ENCODE peak calls at places on chromosomes 6 and 20, in four cellular contexts. W is IMR-90, B is K562, Y is GM12878. Z is an unnamed sample.
A peak's percentile ranks its signal among the peaks of the same experiment; 100 is the strongest.

GRCh38 chr20:19986419-19986818 is 30.7 kb upstream of the NAA20 start:
- DNase-seq in W (peak; percentile 85), B (no peak), Y (no peak), Z (no peak)

GRCh38 chr6:43838276-43839036 is 68.4 kb downstream of the VEGFA start:
- DNase-seq in Y (no peak), B (peak; percentile 81), W (peak; percentile 81), Z (peak; percentile 31)

GRCh38 chr6:112037783-112038216 is 16.1 kb upstream of the CCN6 start:
- DNase-seq in W (peak; percentile 90), Y (no peak), B (no peak), Z (peak; percentile 91)

GRCh38 chr6:14458669-14459266 is 341.2 kb downstream of the CD83 start:
- DNase-seq in B (peak; percentile 49), Y (no peak), W (peak; percentile 97), Z (no peak)

GRCh38 chr20:17171750-17172149 is 55.1 kb upstream of the PCSK2 start:
- DNase-seq in W (no peak), Y (no peak), B (no peak), Z (no peak)

GRCh38 chr6:29967379-29968010 is 25.2 kb downstream of the HLA-A start:
- DNase-seq in W (no peak), Y (peak; percentile 11), B (peak; percentile 96), Z (peak; percentile 89)

GRCh38 chr6:151733680-151734320 is 73.7 kb upstream of the ESR1 start:
- DNase-seq in Y (no peak), W (no peak), B (no peak), Z (peak; percentile 15)

GRCh38 chr6:4316867-4317400 is 181.6 kb upstream of the ECI2 start:
- DNase-seq in W (peak; percentile 90), B (peak; percentile 12), Y (no peak), Z (peak; percentile 91)

GRCh38 chr20:22058746-22059145 is 353.3 kb downstream of the PAX1 start:
- DNase-seq in Y (no peak), B (no peak), W (no peak), Z (no peak)

GRCh38 chr20:41380551-41381262 is 14.1 kb upstream of the EMILIN3 start:
- DNase-seq in B (no peak), Y (no peak), W (no peak), Z (no peak)

GRCh38 chr6:11607381-11607780 is 69.8 kb downstream of the TMEM170B start:
- DNase-seq in Y (no peak), W (peak; percentile 31), B (no peak), Z (peak; percentile 87)

GRCh38 chr6:30169658-30170614 is 6.6 kb downstream of the TRIM15 start:
- DNase-seq in Y (peak; percentile 20), W (peak; percentile 49), B (peak; percentile 59), Z (peak; percentile 66)

GRCh38 chr6:112149719-112150263 is 62.4 kb downstream of the FAM229B start:
- DNase-seq in B (no peak), W (peak; percentile 83), Y (no peak), Z (no peak)

GRCh38 chr6:128078276-128078675 is 177.4 kb upstream of the THEMIS start:
- DNase-seq in W (no peak), B (no peak), Y (no peak), Z (no peak)

GRCh38 chr6:70557998-70558397 is 8.7 kb upstream of the SDHAF4 start:
- DNase-seq in B (no peak), Y (no peak), W (no peak), Z (no peak)

GRCh38 chr6:21664263-21665081 is 70.9 kb downstream of the SOX4 start:
- DNase-seq in W (no peak), B (no peak), Y (no peak), Z (peak; percentile 61)

GRCh38 chr20:52494244-52494643 is 302.7 kb upstream of the ZFP64 start:
- DNase-seq in W (peak; percentile 98), B (peak; percentile 7), Y (no peak), Z (peak; percentile 94)

GRCh38 chr6:135231469-135231844 is 50.3 kb downstream of the MYB start:
- DNase-seq in B (no peak), Y (peak; percentile 59), W (no peak), Z (no peak)

GRCh38 chr6:157954150-157955117 is 27.2 kb upstream of the SYNJ2 start:
- DNase-seq in B (no peak), Y (no peak), W (peak; percentile 26), Z (peak; percentile 65)

GRCh38 chr6:114253431-114253830 is 89.4 kb downstream of the HS3ST5 start:
- DNase-seq in Y (no peak), B (no peak), W (no peak), Z (no peak)

GRCh38 chr6:1872649-1873131 is 263.0 kb downstream of the FOXC1 start:
- DNase-seq in Y (no peak), B (no peak), W (peak; percentile 79), Z (no peak)

GRCh38 chr20:49887251-49887827 is 28.0 kb downstream of the SPATA2 start:
- DNase-seq in W (peak; percentile 38), Y (no peak), B (no peak), Z (no peak)

GRCh38 chr20:46182271-46182670 is 64.2 kb downstream of the CD40 start:
- DNase-seq in Y (no peak), B (no peak), W (no peak), Z (no peak)

GRCh38 chr20:32358883-32359632 is 927 bp downstream of the ASXL1 start:
- DNase-seq in Y (no peak), W (peak; percentile 51), B (peak; percentile 88), Z (peak; percentile 63)

GRCh38 chr6:125749112-125749863 is at the start of gene HEY2:
- DNase-seq in B (peak; percentile 94), W (peak; percentile 81), Y (peak; percentile 33), Z (peak; percentile 83)

GRCh38 chr20:17936791-17937687 is 31.6 kb downstream of the SNX5 start:
- DNase-seq in B (no peak), Y (no peak), W (peak; percentile 81), Z (peak; percentile 79)

GRCh38 chr20:57292611-57293010 is 26.2 kb upstream of the BMP7 start:
- DNase-seq in Y (no peak), W (no peak), B (no peak), Z (no peak)

GRCh38 chr20:24465730-24466129 is 3.7 kb upstream of the SYNDIG1 start:
- DNase-seq in Y (no peak), W (no peak), B (no peak), Z (no peak)

GRCh38 chr20:15642676-15643075 is 930.6 kb downstream of the KIF16B start:
- DNase-seq in Y (no peak), W (peak; percentile 80), B (no peak), Z (peak; percentile 56)

GRCh38 chr6:151009576-151009975 is 144.1 kb downstream of the MTHFD1L start:
- DNase-seq in B (no peak), Y (no peak), W (no peak), Z (no peak)

GRCh38 chr6:137840252-137840651 is 26.8 kb upstream of the TNFAIP3 start:
- DNase-seq in Y (no peak), B (no peak), W (no peak), Z (no peak)

GRCh38 chr6:25053875-25054371 is 118.2 kb upstream of the RIPOR2 start:
- DNase-seq in B (no peak), Y (no peak), W (peak; percentile 88), Z (peak; percentile 27)

GRCh38 chr6:119147101-119148053 is 68.9 kb upstream of the FAM184A start:
- DNase-seq in Y (peak; percentile 60), B (peak; percentile 92), W (peak; percentile 98), Z (peak; percentile 77)

GRCh38 chr6:167443098-167443680 is 118.3 kb downstream of the TTLL2 start:
- DNase-seq in Y (no peak), B (no peak), W (no peak), Z (no peak)
- H2AFZ ChIP-seq in Y (no peak overlapping the region), B (no peak overlapping the region), W (no peak overlapping the region), Z (no peak overlapping the region)

DNA sequence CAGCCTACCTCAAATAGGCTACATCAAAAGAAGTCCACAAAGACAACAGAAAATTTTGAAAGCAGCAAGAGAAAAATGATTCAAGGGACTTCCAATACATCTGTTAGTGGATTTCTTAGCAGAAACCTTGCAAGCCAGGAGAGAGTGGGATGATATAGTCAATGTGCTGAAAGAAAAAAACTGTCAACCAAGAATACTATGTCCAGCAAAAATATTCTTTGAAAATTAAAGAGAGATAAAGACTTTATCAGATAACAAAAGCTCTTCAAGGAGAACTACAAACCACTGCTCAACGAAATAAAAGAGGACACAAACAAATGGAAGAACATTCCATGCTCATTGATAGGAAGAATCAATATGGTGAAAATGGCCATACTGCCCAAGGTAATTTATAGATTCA is 34.0 kb downstream of the MCHR2 start:
- DNase-seq in Y (no peak), B (no peak), W (no peak), Z (no peak)
- TF ChIP-seq FOS in Y (no peak), B (no peak), W (no peak), Z (no peak)

DNA sequence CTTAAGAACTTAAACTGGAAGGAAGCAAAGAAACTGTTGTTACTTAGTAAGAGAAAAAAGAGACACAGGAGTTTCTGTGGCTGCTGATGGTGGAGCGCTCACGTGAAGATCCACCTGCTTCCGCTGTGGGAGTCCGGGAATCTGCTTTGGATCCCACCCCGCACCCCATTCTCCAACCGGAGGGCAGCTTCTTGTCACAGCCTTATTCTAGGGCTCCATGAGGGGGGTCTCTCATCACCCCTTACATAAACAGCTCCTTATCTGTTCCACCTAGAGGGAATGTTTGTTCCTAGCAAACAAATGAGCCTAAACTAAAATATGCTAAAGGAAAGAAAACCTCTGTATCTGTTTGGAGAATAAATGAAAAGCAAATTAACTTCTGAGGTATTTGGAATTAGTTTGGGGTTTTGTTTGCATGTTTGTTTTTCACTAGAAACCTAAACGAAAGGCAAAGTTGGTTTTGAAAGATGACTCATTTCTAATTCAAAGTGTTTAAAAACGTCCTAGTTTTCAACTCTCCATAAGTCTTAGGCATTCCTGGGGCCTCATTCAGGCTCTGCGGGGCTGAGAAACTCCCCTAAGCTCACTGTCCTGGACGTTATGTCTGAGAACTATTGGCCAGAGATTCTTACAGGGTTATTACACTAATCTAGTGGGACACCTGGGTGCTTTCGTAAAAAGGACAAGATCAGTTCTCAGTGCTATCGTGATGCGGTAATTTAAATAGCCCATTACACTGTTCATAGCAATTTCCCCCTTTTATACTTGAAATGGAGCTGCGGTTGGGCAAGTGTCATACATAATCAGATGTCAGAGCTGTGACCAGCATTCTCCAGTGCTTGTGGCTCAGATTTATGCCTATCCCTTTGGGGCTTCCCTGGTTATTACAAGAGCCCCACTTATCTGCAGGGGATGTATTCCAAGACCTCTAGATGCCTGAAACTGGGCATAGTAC is 280.7 kb downstream of the QKI start:
- DNase-seq in B (no peak), W (no peak), Y (no peak), Z (no peak)
- H2AFZ ChIP-seq in B (no peak overlapping the region), W (no peak overlapping the region), Y (no peak overlapping the region), Z (no peak overlapping the region)

DNA sequence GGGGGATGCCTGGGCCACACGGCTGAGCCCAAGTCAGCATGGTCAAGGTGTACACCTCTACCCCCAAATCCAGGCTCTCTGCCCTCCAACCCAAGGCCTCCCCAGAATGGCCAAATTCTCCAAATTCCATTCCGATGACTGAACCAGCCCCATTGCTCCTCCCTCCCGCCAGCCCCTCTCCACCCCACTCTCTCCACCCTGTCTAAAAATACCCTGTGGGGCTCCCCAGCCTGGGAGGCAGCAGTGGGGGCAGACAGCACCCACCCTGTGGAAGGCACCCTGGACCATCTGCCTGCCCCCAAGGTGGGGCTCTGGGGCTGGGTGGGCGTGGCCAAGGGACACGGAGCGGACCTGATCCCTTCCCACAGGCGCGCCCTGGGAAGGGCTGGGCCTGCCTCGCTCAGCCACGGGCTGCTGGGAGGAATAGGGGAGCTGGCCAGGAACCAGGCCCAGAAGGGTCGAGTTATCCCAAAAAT is 11.4 kb downstream of the TEAD3 start:
- DNase-seq in B (no peak), W (no peak), Y (no peak), Z (no peak)
- TF ChIP-seq FOS in B (no peak), W (peak; percentile 9), Y (no peak), Z (no peak)